ENCODE peak calls at places on chromosomes 2 and 18, in six cellular contexts. K is GM10248; P is HFFc6; F is transverse colon; B is upper lobe of left lung; N is activated CD8-positive, alpha-beta T cell treated with anti-CD3 and anti-CD28 coated beads for 36 hours. G is an unnamed sample.

GRCh38 chr2:202051499-202052161 is 18.0 kb downstream of the FZD7 start:
- DNase-seq in B (no peak), F (no peak), N (no peak), P (no peak), K (no peak), G (no peak)

GRCh38 chr2:210606001-210606400 is 49.6 kb downstream of the CPS1 start:
- DNase-seq in P (no peak), B (no peak), K (no peak), N (no peak), F (no peak), G (no peak)

GRCh38 chr2:162839419-162839818 is 852 bp upstream of the KCNH7 start:
- DNase-seq in N (no peak), P (no peak), B (peak), F (no peak), K (no peak), G (no peak)

GRCh38 chr2:67839668-67840067 is 223.1 kb downstream of the C1D start:
- DNase-seq in N (no peak), B (no peak), F (no peak), K (no peak), P (peak), G (no peak)

GRCh38 chr2:176001281-176001902 is 675 bp downstream of the LNPK start:
- DNase-seq in N (peak), P (peak), K (peak), F (peak), B (peak), G (peak)

GRCh38 chr2:30127016-30127893 is 19.6 kb upstream of the YPEL5 start:
- DNase-seq in K (no peak), F (no peak), N (no peak), B (no peak), P (no peak), G (no peak)

GRCh38 chr18:33184918-33185317 is 255.6 kb downstream of the CCDC178 start:
- DNase-seq in B (no peak), P (no peak), N (no peak), F (no peak), K (no peak), G (no peak)

GRCh38 chr18:24659837-24660720 is 199.6 kb downstream of the HRH4 start:
- DNase-seq in N (peak), B (no peak), P (no peak), F (peak), K (peak), G (no peak)

GRCh38 chr18:42861259-42861658 is 254.2 kb downstream of the RIT2 start:
- DNase-seq in B (no peak), F (no peak), K (no peak), P (no peak), N (no peak), G (no peak)

DNA sequence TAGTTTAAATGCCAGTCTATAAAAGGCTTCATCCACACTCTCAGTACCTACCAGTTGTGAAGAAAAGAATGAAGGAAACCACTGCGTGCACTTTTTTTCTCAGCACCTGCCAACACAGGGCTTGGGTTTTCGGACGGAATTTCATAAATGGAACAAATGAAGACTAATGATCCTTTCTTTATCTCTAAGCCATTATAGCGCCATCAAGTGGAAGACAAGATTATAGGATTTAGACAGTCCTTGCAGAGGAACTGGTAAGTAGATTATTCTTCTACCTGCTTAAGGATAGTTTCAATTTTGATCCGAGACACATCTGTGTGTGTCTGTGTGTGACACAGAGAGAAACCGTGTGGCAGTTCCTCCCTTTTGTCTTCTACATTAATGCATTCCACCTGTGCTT is 245.6 kb downstream of the NRXN1 start:
- DNase-seq in B (no peak), F (no peak), N (no peak), P (no peak), K (no peak), G (no peak)
- TF ChIP-seq CTCF in B (no peak), F (no peak), N (no peak), P (no peak), K (no peak), G (no peak)

GRCh38 chr2:241598487-241598886 is 38.5 kb downstream of the THAP4 start:
- DNase-seq in N (peak), F (no peak), P (no peak), B (peak), K (no peak), G (no peak)
- TF ChIP-seq CTCF in N (no peak), F (no peak), P (peak), B (peak), K (peak), G (peak)

DNA sequence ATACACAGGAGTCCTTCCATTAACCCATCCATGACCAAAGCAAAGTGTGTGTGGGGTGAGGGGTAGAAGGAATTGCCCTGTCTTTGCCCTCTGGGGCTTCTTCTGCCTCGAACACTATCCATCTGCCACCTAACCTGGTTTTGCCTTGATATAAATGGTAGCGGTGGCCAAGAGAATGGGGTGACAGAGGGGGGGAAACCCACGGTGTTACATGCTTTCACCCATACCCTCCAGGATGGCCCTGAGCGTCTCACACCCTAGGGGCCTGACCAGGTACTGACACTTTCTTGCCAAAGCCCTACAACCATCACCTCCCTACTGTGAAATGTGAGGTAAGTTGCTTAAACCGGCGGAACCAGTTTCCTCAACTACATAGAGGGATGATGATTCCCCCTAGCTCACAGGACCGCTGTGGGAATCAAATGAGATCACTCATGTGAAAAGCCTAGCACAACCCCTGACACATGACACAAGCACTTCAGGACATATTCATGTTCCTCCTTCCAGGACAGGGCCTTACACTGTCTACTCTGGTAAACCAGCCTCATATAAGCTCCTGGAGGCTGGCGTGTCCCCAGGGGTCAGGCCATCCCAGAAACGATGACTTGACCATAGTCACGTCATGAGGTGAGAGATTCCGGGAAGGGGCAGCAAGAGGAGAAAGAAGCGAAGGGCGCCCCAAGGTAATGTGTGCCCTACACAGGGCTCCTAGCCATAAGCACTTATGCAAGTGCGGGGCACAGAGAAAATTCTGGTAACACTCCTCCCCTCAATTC is 49.7 kb downstream of the C2orf42 start:
- DNase-seq in B (peak), N (peak), K (peak), P (peak), F (peak), G (no peak)
- TF ChIP-seq CTCF in B (peak), N (peak), K (peak), P (peak), F (peak), G (peak)

GRCh38 chr2:121008978-121009377 is 273.3 kb downstream of the GLI2 start:
- DNase-seq in K (no peak), B (no peak), P (no peak), N (peak), F (no peak), G (no peak)
- TF ChIP-seq CTCF in K (no peak), B (no peak), P (peak), N (no peak), F (no peak), G (peak)

GRCh38 chr2:9110893-9111569 is 95.6 kb upstream of the ASAP2 start:
- DNase-seq in P (no peak), N (no peak), K (no peak), B (no peak), F (no peak), G (no peak)
- TF ChIP-seq CTCF in P (peak), N (no peak), K (peak), B (no peak), F (no peak), G (peak)